ENCODE peak calls at places on chromosome 11, in four cellular contexts. One of them, this sample, is unnamed.

GRCh38 chr11:111976614-111977140 is 39.5 kb downstream of the DIXDC1 start:
- DNase-seq in brain microvascular endothelial cell: no peak
- DNase-seq in heart left ventricle: no peak
- DNase-seq in aorta: peak
- DNase-seq in this sample: peak

GRCh38 chr11:32434116-32434386 is 1.3 kb downstream of the WT1 start:
- DNase-seq in brain microvascular endothelial cell: no peak
- DNase-seq in heart left ventricle: no peak
- DNase-seq in aorta: no peak
- DNase-seq in this sample: no peak

GRCh38 chr11:61974766-61975631 is 7.6 kb upstream of the FTH1 start:
- DNase-seq in brain microvascular endothelial cell: no peak
- DNase-seq in heart left ventricle: no peak
- DNase-seq in aorta: peak
- DNase-seq in this sample: no peak

GRCh38 chr11:61482513-61482912 is 26.0 kb upstream of the LRRC10B start:
- DNase-seq in brain microvascular endothelial cell: no peak
- DNase-seq in heart left ventricle: no peak
- DNase-seq in aorta: no peak
- DNase-seq in this sample: no peak

GRCh38 chr11:8389034-8389996 is 125.6 kb upstream of the LMO1 start:
- DNase-seq in brain microvascular endothelial cell: no peak
- DNase-seq in heart left ventricle: no peak
- DNase-seq in aorta: no peak
- DNase-seq in this sample: peak

GRCh38 chr11:133745791-133746190 is 99.5 kb downstream of the SPATA19 start:
- DNase-seq in brain microvascular endothelial cell: no peak
- DNase-seq in heart left ventricle: no peak
- DNase-seq in aorta: no peak
- DNase-seq in this sample: no peak

GRCh38 chr11:36333897-36334296 is 37.8 kb downstream of the PRR5L start:
- DNase-seq in brain microvascular endothelial cell: peak
- DNase-seq in heart left ventricle: no peak
- DNase-seq in aorta: no peak
- DNase-seq in this sample: no peak

GRCh38 chr11:17506942-17507341 is 30.3 kb upstream of the ABCC8 start:
- DNase-seq in brain microvascular endothelial cell: no peak
- DNase-seq in heart left ventricle: no peak
- DNase-seq in aorta: no peak
- DNase-seq in this sample: no peak

GRCh38 chr11:13874596-13874995 is 87.9 kb upstream of the SPON1 start:
- DNase-seq in brain microvascular endothelial cell: no peak
- DNase-seq in heart left ventricle: no peak
- DNase-seq in aorta: no peak
- DNase-seq in this sample: no peak

GRCh38 chr11:61516675-61517516 is 8.3 kb downstream of the LRRC10B start:
- DNase-seq in brain microvascular endothelial cell: peak
- DNase-seq in heart left ventricle: no peak
- DNase-seq in aorta: peak
- DNase-seq in this sample: no peak

GRCh38 chr11:122108192-122108799 is 7.7 kb downstream of the BLID start:
- DNase-seq in brain microvascular endothelial cell: peak
- DNase-seq in heart left ventricle: no peak
- DNase-seq in aorta: no peak
- DNase-seq in this sample: no peak

GRCh38 chr11:94869186-94869585 is 101.0 kb downstream of the AMOTL1 start:
- DNase-seq in brain microvascular endothelial cell: no peak
- DNase-seq in heart left ventricle: no peak
- DNase-seq in aorta: no peak
- DNase-seq in this sample: no peak

GRCh38 chr11:101442171-101442570 is 141.6 kb downstream of the TRPC6 start:
- DNase-seq in brain microvascular endothelial cell: peak
- DNase-seq in heart left ventricle: no peak
- DNase-seq in aorta: no peak
- DNase-seq in this sample: no peak

GRCh38 chr11:130212431-130212961 is 52.9 kb downstream of the ST14 start:
- DNase-seq in brain microvascular endothelial cell: no peak
- DNase-seq in heart left ventricle: peak
- DNase-seq in aorta: peak
- DNase-seq in this sample: no peak

GRCh38 chr11:22699388-22699787 is 33.0 kb downstream of the GAS2 start:
- DNase-seq in brain microvascular endothelial cell: no peak
- DNase-seq in heart left ventricle: no peak
- DNase-seq in aorta: no peak
- DNase-seq in this sample: no peak

GRCh38 chr11:65127473-65128181 is 5.5 kb downstream of the MRPL49 start:
- DNase-seq in brain microvascular endothelial cell: no peak
- DNase-seq in heart left ventricle: no peak
- DNase-seq in aorta: no peak
- DNase-seq in this sample: no peak

GRCh38 chr11:121159721-121160120 is 58.7 kb downstream of the TECTA start:
- DNase-seq in brain microvascular endothelial cell: no peak
- DNase-seq in heart left ventricle: no peak
- DNase-seq in aorta: no peak
- DNase-seq in this sample: no peak

GRCh38 chr11:128421577-128421976 is 165.8 kb downstream of the ETS1 start:
- DNase-seq in brain microvascular endothelial cell: peak
- DNase-seq in heart left ventricle: no peak
- DNase-seq in aorta: no peak
- DNase-seq in this sample: no peak

GRCh38 chr11:28922351-28922981 is 814.3 kb downstream of the METTL15 start:
- DNase-seq in brain microvascular endothelial cell: no peak
- DNase-seq in heart left ventricle: no peak
- DNase-seq in aorta: no peak
- DNase-seq in this sample: no peak

GRCh38 chr11:104534268-104534667 is 364.0 kb downstream of the CASP12 start:
- DNase-seq in brain microvascular endothelial cell: peak
- DNase-seq in heart left ventricle: no peak
- DNase-seq in aorta: no peak
- DNase-seq in this sample: no peak

GRCh38 chr11:12005476-12005875 is 3.0 kb downstream of the DKK3 start:
- DNase-seq in brain microvascular endothelial cell: no peak
- DNase-seq in heart left ventricle: no peak
- DNase-seq in aorta: no peak
- DNase-seq in this sample: no peak

GRCh38 chr11:68373810-68374501 is 61.6 kb downstream of the LRP5 start:
- DNase-seq in brain microvascular endothelial cell: no peak
- DNase-seq in heart left ventricle: peak
- DNase-seq in aorta: no peak
- DNase-seq in this sample: peak

GRCh38 chr11:66889974-66890373 is 33.1 kb downstream of the LRFN4 start:
- DNase-seq in brain microvascular endothelial cell: no peak
- DNase-seq in heart left ventricle: no peak
- DNase-seq in aorta: no peak
- DNase-seq in this sample: no peak

GRCh38 chr11:36672815-36673450 is 74.9 kb upstream of the RAG2 start:
- DNase-seq in brain microvascular endothelial cell: peak
- DNase-seq in heart left ventricle: no peak
- DNase-seq in aorta: no peak
- DNase-seq in this sample: no peak

GRCh38 chr11:2759228-2760195 is 59.7 kb upstream of the KCNQ1OT1 start:
- DNase-seq in brain microvascular endothelial cell: no peak
- DNase-seq in heart left ventricle: peak
- DNase-seq in aorta: peak
- DNase-seq in this sample: no peak

GRCh38 chr11:859394-860131 is 16.9 kb downstream of the TSPAN4 start:
- DNase-seq in brain microvascular endothelial cell: peak
- DNase-seq in heart left ventricle: peak
- DNase-seq in aorta: peak
- DNase-seq in this sample: peak

GRCh38 chr11:17827006-17827405 is 92.4 kb downstream of the KCNC1 start:
- DNase-seq in brain microvascular endothelial cell: no peak
- DNase-seq in heart left ventricle: no peak
- DNase-seq in aorta: no peak
- DNase-seq in this sample: no peak

GRCh38 chr11:8034604-8035224 is 46.3 kb upstream of the TUB start:
- DNase-seq in brain microvascular endothelial cell: no peak
- DNase-seq in heart left ventricle: no peak
- DNase-seq in aorta: no peak
- DNase-seq in this sample: no peak

GRCh38 chr11:10605941-10606381 is 37.5 kb upstream of the LYVE1 start:
- DNase-seq in brain microvascular endothelial cell: peak
- DNase-seq in heart left ventricle: peak
- DNase-seq in aorta: peak
- DNase-seq in this sample: peak
- H3K27ac ChIP-seq in brain microvascular endothelial cell: peak
- H3K27ac ChIP-seq in heart left ventricle: no peak
- H3K27ac ChIP-seq in aorta: no peak
- H3K27ac ChIP-seq in this sample: peak

GRCh38 chr11:19676508-19677379 is 35.9 kb upstream of the NAV2 start:
- DNase-seq in brain microvascular endothelial cell: peak
- DNase-seq in heart left ventricle: no peak
- DNase-seq in aorta: no peak
- DNase-seq in this sample: no peak

GRCh38 chr11:19674831-19675230 is 37.8 kb upstream of the NAV2 start:
- DNase-seq in brain microvascular endothelial cell: no peak
- DNase-seq in heart left ventricle: no peak
- DNase-seq in aorta: no peak
- DNase-seq in this sample: no peak

GRCh38 chr11:19679952-19680823 is 32.4 kb upstream of the NAV2 start:
- DNase-seq in brain microvascular endothelial cell: peak
- DNase-seq in heart left ventricle: peak
- DNase-seq in aorta: peak
- DNase-seq in this sample: peak

GRCh38 chr11:19675397-19675796 is 37.2 kb upstream of the NAV2 start:
- DNase-seq in brain microvascular endothelial cell: no peak
- DNase-seq in heart left ventricle: no peak
- DNase-seq in aorta: no peak
- DNase-seq in this sample: no peak

DNA sequence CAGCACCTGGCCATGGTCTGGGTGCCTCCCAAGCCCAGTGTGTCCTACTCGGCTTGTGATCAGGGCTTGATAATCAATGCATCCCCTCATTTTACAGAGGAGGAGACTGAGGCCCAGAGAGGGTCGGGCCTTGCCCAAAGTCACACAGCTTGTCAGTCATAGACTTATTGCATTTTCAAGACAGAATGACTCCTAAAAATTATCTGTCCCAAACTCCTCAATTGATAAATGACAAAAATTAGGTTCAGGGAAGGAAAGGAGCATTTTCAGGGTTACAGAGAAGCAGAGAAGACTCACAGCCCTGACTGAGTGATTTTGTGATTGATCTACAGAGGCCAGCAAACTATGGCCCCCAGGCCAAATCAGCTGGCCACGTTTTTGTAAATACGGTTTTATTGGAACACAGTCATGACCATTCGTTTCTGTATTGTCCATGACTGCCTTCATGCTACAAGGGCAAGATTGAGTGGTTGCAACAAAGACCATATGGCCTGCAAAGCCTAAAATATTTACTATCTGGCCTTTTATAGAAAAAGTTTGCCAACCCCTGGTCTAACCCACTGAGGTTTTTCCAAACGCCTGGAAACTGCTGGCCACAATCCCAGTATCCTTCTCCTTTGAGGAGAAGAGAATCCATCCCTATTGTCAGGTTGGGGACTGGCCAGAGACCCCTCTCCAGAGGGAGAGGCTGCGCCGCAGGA is 35.1 kb upstream of the NAV2 start:
- DNase-seq in brain microvascular endothelial cell: no peak
- DNase-seq in heart left ventricle: no peak
- DNase-seq in aorta: no peak
- DNase-seq in this sample: no peak
- H3K27ac ChIP-seq in brain microvascular endothelial cell: no peak
- H3K27ac ChIP-seq in heart left ventricle: peak
- H3K27ac ChIP-seq in aorta: peak
- H3K27ac ChIP-seq in this sample: peak

DNA sequence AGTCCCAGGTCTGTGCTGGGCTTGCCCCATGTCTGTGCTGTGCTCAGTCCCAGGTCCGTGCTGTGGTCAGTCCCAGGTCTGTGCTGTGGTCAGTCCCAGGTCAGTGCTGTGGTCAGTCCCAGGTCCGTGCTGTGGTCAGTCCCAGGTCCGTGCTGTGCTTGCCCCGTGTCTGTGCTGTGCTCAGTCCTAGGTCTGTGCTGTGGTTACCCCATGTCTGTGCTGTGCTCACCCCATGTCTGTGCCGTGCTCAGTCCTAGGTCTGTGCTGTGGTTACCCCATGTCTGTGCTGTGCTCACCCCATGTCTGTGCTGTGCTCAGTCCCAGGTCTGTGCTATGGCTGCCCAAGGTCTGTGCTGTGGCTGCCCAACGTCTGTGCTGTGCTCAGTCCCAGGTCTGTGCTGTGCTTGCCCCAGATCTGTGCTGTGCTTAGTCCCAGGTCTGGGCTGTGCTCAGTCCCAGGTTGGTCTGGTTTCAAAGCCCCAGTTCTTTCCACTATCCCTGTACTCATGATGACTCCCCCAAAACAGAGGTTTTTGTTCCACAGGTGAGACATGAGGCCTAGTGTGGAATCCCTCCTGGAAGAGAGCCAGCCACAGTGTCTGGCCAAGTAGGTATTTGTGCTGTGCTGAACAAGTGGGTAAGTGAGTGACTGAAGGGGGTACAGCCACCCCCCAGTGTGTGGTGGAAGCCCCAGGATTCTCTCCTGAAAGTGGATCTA is 34.8 kb downstream of the IRAG1 start:
- DNase-seq in brain microvascular endothelial cell: no peak
- DNase-seq in heart left ventricle: no peak
- DNase-seq in aorta: no peak
- DNase-seq in this sample: no peak
- H3K27ac ChIP-seq in brain microvascular endothelial cell: peak
- H3K27ac ChIP-seq in heart left ventricle: no peak
- H3K27ac ChIP-seq in aorta: peak
- H3K27ac ChIP-seq in this sample: peak

DNA sequence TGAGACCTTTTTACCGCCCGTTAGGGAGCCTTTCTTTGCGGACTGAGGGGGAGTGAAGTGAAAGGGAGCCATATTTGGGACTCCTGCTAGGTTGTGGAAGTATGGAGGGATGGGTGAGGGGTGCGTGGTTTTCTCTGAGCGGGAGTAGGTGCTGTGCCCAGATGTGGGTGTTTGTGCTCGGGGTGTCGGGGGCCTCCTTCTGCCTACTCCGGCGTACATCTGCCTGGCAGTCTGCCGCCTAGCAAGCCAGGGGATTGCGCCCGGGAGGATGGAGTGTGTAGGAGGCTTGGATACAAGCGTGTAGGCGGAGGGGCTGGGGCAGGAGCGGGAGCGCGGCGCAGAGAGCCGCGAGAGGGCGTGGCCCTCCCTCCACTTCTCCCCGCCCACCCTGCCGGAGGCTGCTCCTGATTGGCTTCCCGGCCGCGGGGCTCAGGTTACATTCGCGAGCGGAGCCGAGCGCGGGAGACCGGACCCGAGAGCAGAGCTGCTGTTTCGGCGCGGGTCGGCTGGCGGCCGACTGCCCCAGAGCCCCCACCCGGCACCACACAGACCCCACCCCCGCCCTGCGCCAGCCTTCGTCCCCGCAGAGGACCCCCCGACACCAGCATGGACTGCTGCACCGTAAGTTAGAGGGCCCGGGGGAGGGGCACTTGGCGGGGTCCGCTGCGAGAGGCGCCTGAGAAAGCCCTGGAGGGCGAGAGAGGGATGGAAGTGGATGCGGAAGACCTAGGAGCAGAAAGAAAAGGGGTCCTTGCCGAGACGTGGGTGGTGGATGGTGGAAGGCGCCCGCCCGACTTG is at the start of gene NRGN:
- DNase-seq in brain microvascular endothelial cell: peak
- DNase-seq in heart left ventricle: peak
- DNase-seq in aorta: peak
- DNase-seq in this sample: peak
- H3K27ac ChIP-seq in brain microvascular endothelial cell: no peak
- H3K27ac ChIP-seq in heart left ventricle: no peak
- H3K27ac ChIP-seq in aorta: no peak
- H3K27ac ChIP-seq in this sample: no peak

This sample was measured in right cardiac atrium.